ENCODE peak calls at places on chromosome 15, in seven cellular contexts. One of them, this sample, is unnamed.

GRCh38 chr15:99275525-99276128 is 24.3 kb downstream of the LRRC28 start:
- DNase-seq in stimulated activated CD8-positive, alpha-beta memory T cell treated with anti-CD3 and anti-CD28 coated beads, Interleukin-12 subunit alpha, Interleukin-12 subunit beta, amount 100 ng/mL, for 4 hours: no peak
- DNase-seq in NCI-H1436: no peak
- DNase-seq in posterior cingulate gyrus: no peak
- DNase-seq in activated T-helper 1 cell treated with anti-CD3 and anti-CD28 coated beads, Interleukin-2, amount 50 U/mL, for 16 hours: no peak
- DNase-seq in pancreas: no peak
- DNase-seq in activated naive CD8-positive, alpha-beta T cell treated with anti-CD3 and anti-CD28 coated beads, Interleukin-2, amount 10 ng/mL, durations not matched to agents 7 days and 5 days: no peak
- DNase-seq in this sample: no peak

GRCh38 chr15:59396211-59396610 is 23.5 kb upstream of the MYO1E start:
- DNase-seq in activated T-helper 1 cell treated with anti-CD3 and anti-CD28 coated beads, Interleukin-2, amount 50 U/mL, for 16 hours: no peak
- DNase-seq in activated naive CD8-positive, alpha-beta T cell treated with anti-CD3 and anti-CD28 coated beads, Interleukin-2, amount 10 ng/mL, durations not matched to agents 7 days and 5 days: no peak
- DNase-seq in pancreas: no peak
- DNase-seq in stimulated activated CD8-positive, alpha-beta memory T cell treated with anti-CD3 and anti-CD28 coated beads, Interleukin-12 subunit alpha, Interleukin-12 subunit beta, amount 100 ng/mL, for 4 hours: no peak
- DNase-seq in posterior cingulate gyrus: no peak
- DNase-seq in NCI-H1436: no peak
- DNase-seq in this sample: no peak

GRCh38 chr15:73009306-73010091 is 42.8 kb upstream of the NEO1 start:
- DNase-seq in NCI-H1436: no peak
- DNase-seq in activated naive CD8-positive, alpha-beta T cell treated with anti-CD3 and anti-CD28 coated beads, Interleukin-2, amount 10 ng/mL, durations not matched to agents 7 days and 5 days: no peak
- DNase-seq in pancreas: no peak
- DNase-seq in activated T-helper 1 cell treated with anti-CD3 and anti-CD28 coated beads, Interleukin-2, amount 50 U/mL, for 16 hours: no peak
- DNase-seq in posterior cingulate gyrus: no peak
- DNase-seq in stimulated activated CD8-positive, alpha-beta memory T cell treated with anti-CD3 and anti-CD28 coated beads, Interleukin-12 subunit alpha, Interleukin-12 subunit beta, amount 100 ng/mL, for 4 hours: no peak
- DNase-seq in this sample: no peak

GRCh38 chr15:62791694-62792093 is 250.9 kb upstream of the TPM1 start:
- DNase-seq in activated naive CD8-positive, alpha-beta T cell treated with anti-CD3 and anti-CD28 coated beads, Interleukin-2, amount 10 ng/mL, durations not matched to agents 7 days and 5 days: no peak
- DNase-seq in stimulated activated CD8-positive, alpha-beta memory T cell treated with anti-CD3 and anti-CD28 coated beads, Interleukin-12 subunit alpha, Interleukin-12 subunit beta, amount 100 ng/mL, for 4 hours: no peak
- DNase-seq in NCI-H1436: no peak
- DNase-seq in activated T-helper 1 cell treated with anti-CD3 and anti-CD28 coated beads, Interleukin-2, amount 50 U/mL, for 16 hours: no peak
- DNase-seq in pancreas: no peak
- DNase-seq in posterior cingulate gyrus: no peak
- DNase-seq in this sample: no peak

GRCh38 chr15:56774356-56774755 is 41.0 kb upstream of the ZNF280D start:
- DNase-seq in pancreas: no peak
- DNase-seq in activated naive CD8-positive, alpha-beta T cell treated with anti-CD3 and anti-CD28 coated beads, Interleukin-2, amount 10 ng/mL, durations not matched to agents 7 days and 5 days: no peak
- DNase-seq in activated T-helper 1 cell treated with anti-CD3 and anti-CD28 coated beads, Interleukin-2, amount 50 U/mL, for 16 hours: no peak
- DNase-seq in NCI-H1436: no peak
- DNase-seq in posterior cingulate gyrus: no peak
- DNase-seq in stimulated activated CD8-positive, alpha-beta memory T cell treated with anti-CD3 and anti-CD28 coated beads, Interleukin-12 subunit alpha, Interleukin-12 subunit beta, amount 100 ng/mL, for 4 hours: no peak
- DNase-seq in this sample: no peak

GRCh38 chr15:59501531-59502113 is 63.6 kb downstream of the FAM81A start:
- DNase-seq in activated T-helper 1 cell treated with anti-CD3 and anti-CD28 coated beads, Interleukin-2, amount 50 U/mL, for 16 hours: no peak
- DNase-seq in posterior cingulate gyrus: no peak
- DNase-seq in pancreas: no peak
- DNase-seq in NCI-H1436: no peak
- DNase-seq in stimulated activated CD8-positive, alpha-beta memory T cell treated with anti-CD3 and anti-CD28 coated beads, Interleukin-12 subunit alpha, Interleukin-12 subunit beta, amount 100 ng/mL, for 4 hours: no peak
- DNase-seq in activated naive CD8-positive, alpha-beta T cell treated with anti-CD3 and anti-CD28 coated beads, Interleukin-2, amount 10 ng/mL, durations not matched to agents 7 days and 5 days: no peak
- DNase-seq in this sample: no peak

GRCh38 chr15:101452572-101452971 is 36.9 kb downstream of the PCSK6 start:
- DNase-seq in pancreas: no peak
- DNase-seq in NCI-H1436: no peak
- DNase-seq in activated T-helper 1 cell treated with anti-CD3 and anti-CD28 coated beads, Interleukin-2, amount 50 U/mL, for 16 hours: no peak
- DNase-seq in stimulated activated CD8-positive, alpha-beta memory T cell treated with anti-CD3 and anti-CD28 coated beads, Interleukin-12 subunit alpha, Interleukin-12 subunit beta, amount 100 ng/mL, for 4 hours: no peak
- DNase-seq in activated naive CD8-positive, alpha-beta T cell treated with anti-CD3 and anti-CD28 coated beads, Interleukin-2, amount 10 ng/mL, durations not matched to agents 7 days and 5 days: no peak
- DNase-seq in posterior cingulate gyrus: no peak
- DNase-seq in this sample: peak; percentile 31

GRCh38 chr15:60340207-60340921 is 57.4 kb downstream of the ANXA2 start:
- DNase-seq in activated T-helper 1 cell treated with anti-CD3 and anti-CD28 coated beads, Interleukin-2, amount 50 U/mL, for 16 hours: no peak
- DNase-seq in activated naive CD8-positive, alpha-beta T cell treated with anti-CD3 and anti-CD28 coated beads, Interleukin-2, amount 10 ng/mL, durations not matched to agents 7 days and 5 days: no peak
- DNase-seq in posterior cingulate gyrus: no peak
- DNase-seq in stimulated activated CD8-positive, alpha-beta memory T cell treated with anti-CD3 and anti-CD28 coated beads, Interleukin-12 subunit alpha, Interleukin-12 subunit beta, amount 100 ng/mL, for 4 hours: no peak
- DNase-seq in NCI-H1436: no peak
- DNase-seq in pancreas: no peak
- DNase-seq in this sample: no peak

GRCh38 chr15:67101981-67102929 is 36.9 kb downstream of the SMAD3 start:
- DNase-seq in activated naive CD8-positive, alpha-beta T cell treated with anti-CD3 and anti-CD28 coated beads, Interleukin-2, amount 10 ng/mL, durations not matched to agents 7 days and 5 days: no peak
- DNase-seq in NCI-H1436: no peak
- DNase-seq in activated T-helper 1 cell treated with anti-CD3 and anti-CD28 coated beads, Interleukin-2, amount 50 U/mL, for 16 hours: no peak
- DNase-seq in posterior cingulate gyrus: no peak
- DNase-seq in stimulated activated CD8-positive, alpha-beta memory T cell treated with anti-CD3 and anti-CD28 coated beads, Interleukin-12 subunit alpha, Interleukin-12 subunit beta, amount 100 ng/mL, for 4 hours: no peak
- DNase-seq in pancreas: no peak
- DNase-seq in this sample: no peak

GRCh38 chr15:69357773-69358765 is 56.1 kb upstream of the KIF23 start:
- DNase-seq in stimulated activated CD8-positive, alpha-beta memory T cell treated with anti-CD3 and anti-CD28 coated beads, Interleukin-12 subunit alpha, Interleukin-12 subunit beta, amount 100 ng/mL, for 4 hours: no peak
- DNase-seq in NCI-H1436: no peak
- DNase-seq in activated naive CD8-positive, alpha-beta T cell treated with anti-CD3 and anti-CD28 coated beads, Interleukin-2, amount 10 ng/mL, durations not matched to agents 7 days and 5 days: no peak
- DNase-seq in activated T-helper 1 cell treated with anti-CD3 and anti-CD28 coated beads, Interleukin-2, amount 50 U/mL, for 16 hours: no peak
- DNase-seq in posterior cingulate gyrus: no peak
- DNase-seq in pancreas: no peak
- DNase-seq in this sample: no peak

GRCh38 chr15:75227663-75228280 is 26.1 kb downstream of the C15orf39 start:
- DNase-seq in posterior cingulate gyrus: peak; percentile 37
- DNase-seq in NCI-H1436: no peak
- DNase-seq in stimulated activated CD8-positive, alpha-beta memory T cell treated with anti-CD3 and anti-CD28 coated beads, Interleukin-12 subunit alpha, Interleukin-12 subunit beta, amount 100 ng/mL, for 4 hours: no peak
- DNase-seq in activated T-helper 1 cell treated with anti-CD3 and anti-CD28 coated beads, Interleukin-2, amount 50 U/mL, for 16 hours: no peak
- DNase-seq in activated naive CD8-positive, alpha-beta T cell treated with anti-CD3 and anti-CD28 coated beads, Interleukin-2, amount 10 ng/mL, durations not matched to agents 7 days and 5 days: no peak
- DNase-seq in pancreas: peak; percentile 20
- DNase-seq in this sample: no peak

GRCh38 chr15:90648137-90649070 is 68.7 kb upstream of the BLM start:
- DNase-seq in pancreas: no peak
- DNase-seq in activated naive CD8-positive, alpha-beta T cell treated with anti-CD3 and anti-CD28 coated beads, Interleukin-2, amount 10 ng/mL, durations not matched to agents 7 days and 5 days: peak; percentile 59
- DNase-seq in NCI-H1436: peak; percentile 69
- DNase-seq in activated T-helper 1 cell treated with anti-CD3 and anti-CD28 coated beads, Interleukin-2, amount 50 U/mL, for 16 hours: no peak
- DNase-seq in stimulated activated CD8-positive, alpha-beta memory T cell treated with anti-CD3 and anti-CD28 coated beads, Interleukin-12 subunit alpha, Interleukin-12 subunit beta, amount 100 ng/mL, for 4 hours: peak; percentile 15
- DNase-seq in posterior cingulate gyrus: no peak
- DNase-seq in this sample: no peak

GRCh38 chr15:60933914-60934885 is 294.9 kb downstream of the RORA start:
- DNase-seq in pancreas: no peak
- DNase-seq in posterior cingulate gyrus: no peak
- DNase-seq in activated naive CD8-positive, alpha-beta T cell treated with anti-CD3 and anti-CD28 coated beads, Interleukin-2, amount 10 ng/mL, durations not matched to agents 7 days and 5 days: no peak
- DNase-seq in stimulated activated CD8-positive, alpha-beta memory T cell treated with anti-CD3 and anti-CD28 coated beads, Interleukin-12 subunit alpha, Interleukin-12 subunit beta, amount 100 ng/mL, for 4 hours: no peak
- DNase-seq in NCI-H1436: no peak
- DNase-seq in activated T-helper 1 cell treated with anti-CD3 and anti-CD28 coated beads, Interleukin-2, amount 50 U/mL, for 16 hours: no peak
- DNase-seq in this sample: no peak

GRCh38 chr15:70976856-70977255 is 84.2 kb downstream of the LRRC49 start:
- DNase-seq in stimulated activated CD8-positive, alpha-beta memory T cell treated with anti-CD3 and anti-CD28 coated beads, Interleukin-12 subunit alpha, Interleukin-12 subunit beta, amount 100 ng/mL, for 4 hours: no peak
- DNase-seq in activated naive CD8-positive, alpha-beta T cell treated with anti-CD3 and anti-CD28 coated beads, Interleukin-2, amount 10 ng/mL, durations not matched to agents 7 days and 5 days: no peak
- DNase-seq in posterior cingulate gyrus: no peak
- DNase-seq in NCI-H1436: no peak
- DNase-seq in pancreas: no peak
- DNase-seq in activated T-helper 1 cell treated with anti-CD3 and anti-CD28 coated beads, Interleukin-2, amount 50 U/mL, for 16 hours: no peak
- DNase-seq in this sample: no peak

GRCh38 chr15:85494035-85494793 is 113.8 kb downstream of the AKAP13 start:
- DNase-seq in NCI-H1436: no peak
- DNase-seq in stimulated activated CD8-positive, alpha-beta memory T cell treated with anti-CD3 and anti-CD28 coated beads, Interleukin-12 subunit alpha, Interleukin-12 subunit beta, amount 100 ng/mL, for 4 hours: no peak
- DNase-seq in activated naive CD8-positive, alpha-beta T cell treated with anti-CD3 and anti-CD28 coated beads, Interleukin-2, amount 10 ng/mL, durations not matched to agents 7 days and 5 days: no peak
- DNase-seq in activated T-helper 1 cell treated with anti-CD3 and anti-CD28 coated beads, Interleukin-2, amount 50 U/mL, for 16 hours: no peak
- DNase-seq in pancreas: no peak
- DNase-seq in posterior cingulate gyrus: no peak
- DNase-seq in this sample: no peak

GRCh38 chr15:61188168-61188567 is 40.9 kb downstream of the RORA start:
- DNase-seq in posterior cingulate gyrus: no peak
- DNase-seq in activated T-helper 1 cell treated with anti-CD3 and anti-CD28 coated beads, Interleukin-2, amount 50 U/mL, for 16 hours: no peak
- DNase-seq in NCI-H1436: no peak
- DNase-seq in pancreas: no peak
- DNase-seq in stimulated activated CD8-positive, alpha-beta memory T cell treated with anti-CD3 and anti-CD28 coated beads, Interleukin-12 subunit alpha, Interleukin-12 subunit beta, amount 100 ng/mL, for 4 hours: no peak
- DNase-seq in activated naive CD8-positive, alpha-beta T cell treated with anti-CD3 and anti-CD28 coated beads, Interleukin-2, amount 10 ng/mL, durations not matched to agents 7 days and 5 days: no peak
- DNase-seq in this sample: no peak

GRCh38 chr15:71349336-71349735 is 234.1 kb downstream of the THSD4 start:
- DNase-seq in stimulated activated CD8-positive, alpha-beta memory T cell treated with anti-CD3 and anti-CD28 coated beads, Interleukin-12 subunit alpha, Interleukin-12 subunit beta, amount 100 ng/mL, for 4 hours: no peak
- DNase-seq in NCI-H1436: no peak
- DNase-seq in pancreas: no peak
- DNase-seq in activated naive CD8-positive, alpha-beta T cell treated with anti-CD3 and anti-CD28 coated beads, Interleukin-2, amount 10 ng/mL, durations not matched to agents 7 days and 5 days: no peak
- DNase-seq in posterior cingulate gyrus: no peak
- DNase-seq in activated T-helper 1 cell treated with anti-CD3 and anti-CD28 coated beads, Interleukin-2, amount 50 U/mL, for 16 hours: no peak
- DNase-seq in this sample: no peak

GRCh38 chr15:77867266-77868047 is 210.1 kb downstream of the TBC1D2B start:
- DNase-seq in NCI-H1436: no peak
- DNase-seq in posterior cingulate gyrus: no peak
- DNase-seq in activated naive CD8-positive, alpha-beta T cell treated with anti-CD3 and anti-CD28 coated beads, Interleukin-2, amount 10 ng/mL, durations not matched to agents 7 days and 5 days: peak; percentile 15
- DNase-seq in stimulated activated CD8-positive, alpha-beta memory T cell treated with anti-CD3 and anti-CD28 coated beads, Interleukin-12 subunit alpha, Interleukin-12 subunit beta, amount 100 ng/mL, for 4 hours: no peak
- DNase-seq in pancreas: no peak
- DNase-seq in activated T-helper 1 cell treated with anti-CD3 and anti-CD28 coated beads, Interleukin-2, amount 50 U/mL, for 16 hours: no peak
- DNase-seq in this sample: no peak

GRCh38 chr15:46312133-46312740 is 677.4 kb downstream of the SQOR start:
- DNase-seq in stimulated activated CD8-positive, alpha-beta memory T cell treated with anti-CD3 and anti-CD28 coated beads, Interleukin-12 subunit alpha, Interleukin-12 subunit beta, amount 100 ng/mL, for 4 hours: no peak
- DNase-seq in activated naive CD8-positive, alpha-beta T cell treated with anti-CD3 and anti-CD28 coated beads, Interleukin-2, amount 10 ng/mL, durations not matched to agents 7 days and 5 days: peak; percentile 42
- DNase-seq in pancreas: peak; percentile 67
- DNase-seq in posterior cingulate gyrus: peak; percentile 89
- DNase-seq in NCI-H1436: peak; percentile 88
- DNase-seq in activated T-helper 1 cell treated with anti-CD3 and anti-CD28 coated beads, Interleukin-2, amount 50 U/mL, for 16 hours: no peak
- DNase-seq in this sample: peak; percentile 39

GRCh38 chr15:98085003-98085639 is 124.6 kb downstream of the ARRDC4 start:
- DNase-seq in NCI-H1436: no peak
- DNase-seq in posterior cingulate gyrus: no peak
- DNase-seq in stimulated activated CD8-positive, alpha-beta memory T cell treated with anti-CD3 and anti-CD28 coated beads, Interleukin-12 subunit alpha, Interleukin-12 subunit beta, amount 100 ng/mL, for 4 hours: no peak
- DNase-seq in activated T-helper 1 cell treated with anti-CD3 and anti-CD28 coated beads, Interleukin-2, amount 50 U/mL, for 16 hours: no peak
- DNase-seq in pancreas: no peak
- DNase-seq in activated naive CD8-positive, alpha-beta T cell treated with anti-CD3 and anti-CD28 coated beads, Interleukin-2, amount 10 ng/mL, durations not matched to agents 7 days and 5 days: no peak
- DNase-seq in this sample: no peak

GRCh38 chr15:32884136-32884535 is 166.3 kb downstream of the GREM1 start:
- DNase-seq in activated naive CD8-positive, alpha-beta T cell treated with anti-CD3 and anti-CD28 coated beads, Interleukin-2, amount 10 ng/mL, durations not matched to agents 7 days and 5 days: no peak
- DNase-seq in NCI-H1436: no peak
- DNase-seq in posterior cingulate gyrus: no peak
- DNase-seq in pancreas: no peak
- DNase-seq in stimulated activated CD8-positive, alpha-beta memory T cell treated with anti-CD3 and anti-CD28 coated beads, Interleukin-12 subunit alpha, Interleukin-12 subunit beta, amount 100 ng/mL, for 4 hours: no peak
- DNase-seq in activated T-helper 1 cell treated with anti-CD3 and anti-CD28 coated beads, Interleukin-2, amount 50 U/mL, for 16 hours: no peak
- DNase-seq in this sample: no peak

GRCh38 chr15:98838387-98839259 is 169.0 kb downstream of the PGPEP1L start:
- DNase-seq in NCI-H1436: no peak
- DNase-seq in stimulated activated CD8-positive, alpha-beta memory T cell treated with anti-CD3 and anti-CD28 coated beads, Interleukin-12 subunit alpha, Interleukin-12 subunit beta, amount 100 ng/mL, for 4 hours: no peak
- DNase-seq in pancreas: no peak
- DNase-seq in activated naive CD8-positive, alpha-beta T cell treated with anti-CD3 and anti-CD28 coated beads, Interleukin-2, amount 10 ng/mL, durations not matched to agents 7 days and 5 days: no peak
- DNase-seq in posterior cingulate gyrus: no peak
- DNase-seq in activated T-helper 1 cell treated with anti-CD3 and anti-CD28 coated beads, Interleukin-2, amount 50 U/mL, for 16 hours: no peak
- DNase-seq in this sample: no peak

GRCh38 chr15:51368751-51369450 is 27.4 kb downstream of the GLDN start:
- DNase-seq in posterior cingulate gyrus: no peak
- DNase-seq in activated naive CD8-positive, alpha-beta T cell treated with anti-CD3 and anti-CD28 coated beads, Interleukin-2, amount 10 ng/mL, durations not matched to agents 7 days and 5 days: no peak
- DNase-seq in NCI-H1436: no peak
- DNase-seq in activated T-helper 1 cell treated with anti-CD3 and anti-CD28 coated beads, Interleukin-2, amount 50 U/mL, for 16 hours: no peak
- DNase-seq in pancreas: no peak
- DNase-seq in stimulated activated CD8-positive, alpha-beta memory T cell treated with anti-CD3 and anti-CD28 coated beads, Interleukin-12 subunit alpha, Interleukin-12 subunit beta, amount 100 ng/mL, for 4 hours: no peak
- DNase-seq in this sample: no peak

GRCh38 chr15:95687686-95688085 is 642.8 kb upstream of the NR2F2 start:
- DNase-seq in posterior cingulate gyrus: no peak
- DNase-seq in stimulated activated CD8-positive, alpha-beta memory T cell treated with anti-CD3 and anti-CD28 coated beads, Interleukin-12 subunit alpha, Interleukin-12 subunit beta, amount 100 ng/mL, for 4 hours: no peak
- DNase-seq in activated T-helper 1 cell treated with anti-CD3 and anti-CD28 coated beads, Interleukin-2, amount 50 U/mL, for 16 hours: no peak
- DNase-seq in NCI-H1436: no peak
- DNase-seq in pancreas: no peak
- DNase-seq in activated naive CD8-positive, alpha-beta T cell treated with anti-CD3 and anti-CD28 coated beads, Interleukin-2, amount 10 ng/mL, durations not matched to agents 7 days and 5 days: no peak
- DNase-seq in this sample: no peak

GRCh38 chr15:80424381-80424780 is 20.2 kb downstream of the ARNT2 start:
- DNase-seq in pancreas: no peak
- DNase-seq in posterior cingulate gyrus: no peak
- DNase-seq in NCI-H1436: no peak
- DNase-seq in stimulated activated CD8-positive, alpha-beta memory T cell treated with anti-CD3 and anti-CD28 coated beads, Interleukin-12 subunit alpha, Interleukin-12 subunit beta, amount 100 ng/mL, for 4 hours: no peak
- DNase-seq in activated T-helper 1 cell treated with anti-CD3 and anti-CD28 coated beads, Interleukin-2, amount 50 U/mL, for 16 hours: no peak
- DNase-seq in activated naive CD8-positive, alpha-beta T cell treated with anti-CD3 and anti-CD28 coated beads, Interleukin-2, amount 10 ng/mL, durations not matched to agents 7 days and 5 days: no peak
- DNase-seq in this sample: no peak

GRCh38 chr15:77500986-77501385 is 80.3 kb downstream of the HMG20A start:
- DNase-seq in pancreas: no peak
- DNase-seq in activated T-helper 1 cell treated with anti-CD3 and anti-CD28 coated beads, Interleukin-2, amount 50 U/mL, for 16 hours: no peak
- DNase-seq in stimulated activated CD8-positive, alpha-beta memory T cell treated with anti-CD3 and anti-CD28 coated beads, Interleukin-12 subunit alpha, Interleukin-12 subunit beta, amount 100 ng/mL, for 4 hours: no peak
- DNase-seq in NCI-H1436: no peak
- DNase-seq in activated naive CD8-positive, alpha-beta T cell treated with anti-CD3 and anti-CD28 coated beads, Interleukin-2, amount 10 ng/mL, durations not matched to agents 7 days and 5 days: no peak
- DNase-seq in posterior cingulate gyrus: no peak
- DNase-seq in this sample: no peak

GRCh38 chr15:61086756-61087155 is 142.3 kb downstream of the RORA start:
- DNase-seq in posterior cingulate gyrus: no peak
- DNase-seq in activated naive CD8-positive, alpha-beta T cell treated with anti-CD3 and anti-CD28 coated beads, Interleukin-2, amount 10 ng/mL, durations not matched to agents 7 days and 5 days: no peak
- DNase-seq in stimulated activated CD8-positive, alpha-beta memory T cell treated with anti-CD3 and anti-CD28 coated beads, Interleukin-12 subunit alpha, Interleukin-12 subunit beta, amount 100 ng/mL, for 4 hours: no peak
- DNase-seq in NCI-H1436: no peak
- DNase-seq in pancreas: no peak
- DNase-seq in activated T-helper 1 cell treated with anti-CD3 and anti-CD28 coated beads, Interleukin-2, amount 50 U/mL, for 16 hours: no peak
- DNase-seq in this sample: no peak

GRCh38 chr15:40358492-40359353 is 704 bp downstream of the DISP2 start:
- DNase-seq in activated T-helper 1 cell treated with anti-CD3 and anti-CD28 coated beads, Interleukin-2, amount 50 U/mL, for 16 hours: no peak
- DNase-seq in NCI-H1436: peak; percentile 28
- DNase-seq in activated naive CD8-positive, alpha-beta T cell treated with anti-CD3 and anti-CD28 coated beads, Interleukin-2, amount 10 ng/mL, durations not matched to agents 7 days and 5 days: peak; percentile 65
- DNase-seq in stimulated activated CD8-positive, alpha-beta memory T cell treated with anti-CD3 and anti-CD28 coated beads, Interleukin-12 subunit alpha, Interleukin-12 subunit beta, amount 100 ng/mL, for 4 hours: peak; percentile 23
- DNase-seq in pancreas: peak; percentile 85
- DNase-seq in posterior cingulate gyrus: peak; percentile 80
- DNase-seq in this sample: no peak

GRCh38 chr15:68818088-68818670 is 2.5 kb downstream of the ANP32A start:
- DNase-seq in activated naive CD8-positive, alpha-beta T cell treated with anti-CD3 and anti-CD28 coated beads, Interleukin-2, amount 10 ng/mL, durations not matched to agents 7 days and 5 days: peak; percentile 79
- DNase-seq in posterior cingulate gyrus: peak; percentile 86
- DNase-seq in activated T-helper 1 cell treated with anti-CD3 and anti-CD28 coated beads, Interleukin-2, amount 50 U/mL, for 16 hours: peak; percentile 29
- DNase-seq in NCI-H1436: peak; percentile 65
- DNase-seq in pancreas: peak; percentile 82
- DNase-seq in stimulated activated CD8-positive, alpha-beta memory T cell treated with anti-CD3 and anti-CD28 coated beads, Interleukin-12 subunit alpha, Interleukin-12 subunit beta, amount 100 ng/mL, for 4 hours: peak; percentile 64
- DNase-seq in this sample: peak; percentile 64

GRCh38 chr15:61641645-61642044 is 412.5 kb upstream of the RORA start:
- DNase-seq in stimulated activated CD8-positive, alpha-beta memory T cell treated with anti-CD3 and anti-CD28 coated beads, Interleukin-12 subunit alpha, Interleukin-12 subunit beta, amount 100 ng/mL, for 4 hours: no peak
- DNase-seq in pancreas: no peak
- DNase-seq in NCI-H1436: no peak
- DNase-seq in posterior cingulate gyrus: no peak
- DNase-seq in activated T-helper 1 cell treated with anti-CD3 and anti-CD28 coated beads, Interleukin-2, amount 50 U/mL, for 16 hours: no peak
- DNase-seq in activated naive CD8-positive, alpha-beta T cell treated with anti-CD3 and anti-CD28 coated beads, Interleukin-2, amount 10 ng/mL, durations not matched to agents 7 days and 5 days: no peak
- DNase-seq in this sample: no peak